ENCODE peak calls at places on chromosomes 5 and 9, in six cellular contexts. One of them, this sample, is unnamed.

GRCh38 chr5:148438911-148439310 is 55.2 kb downstream of the FBXO38 start:
- DNase-seq in B cell: no peak
- DNase-seq in psoas muscle: no peak
- DNase-seq in astrocyte: no peak
- DNase-seq in upper lobe of right lung: no peak
- DNase-seq in mucosa of descending colon: no peak
- DNase-seq in this sample: no peak

GRCh38 chr9:83220737-83221136 is 157.8 kb upstream of the RASEF start:
- DNase-seq in B cell: no peak
- DNase-seq in psoas muscle: no peak
- DNase-seq in astrocyte: peak
- DNase-seq in upper lobe of right lung: no peak
- DNase-seq in mucosa of descending colon: no peak
- DNase-seq in this sample: no peak

GRCh38 chr5:78360674-78361225 is 333 bp downstream of the SCAMP1 start:
- DNase-seq in B cell: peak
- DNase-seq in psoas muscle: peak
- DNase-seq in astrocyte: no peak
- DNase-seq in upper lobe of right lung: peak
- DNase-seq in mucosa of descending colon: peak
- DNase-seq in this sample: no peak

GRCh38 chr9:86020731-86021130 is 78.6 kb downstream of the GOLM1 start:
- DNase-seq in B cell: no peak
- DNase-seq in psoas muscle: no peak
- DNase-seq in astrocyte: peak
- DNase-seq in upper lobe of right lung: no peak
- DNase-seq in mucosa of descending colon: no peak
- DNase-seq in this sample: no peak

GRCh38 chr9:11931109-11931508 is 762.1 kb upstream of the TYRP1 start:
- DNase-seq in B cell: no peak
- DNase-seq in psoas muscle: no peak
- DNase-seq in astrocyte: no peak
- DNase-seq in upper lobe of right lung: no peak
- DNase-seq in mucosa of descending colon: no peak
- DNase-seq in this sample: no peak

GRCh38 chr5:168649306-168649705 is 70.1 kb upstream of the PANK3 start:
- DNase-seq in B cell: no peak
- DNase-seq in psoas muscle: no peak
- DNase-seq in astrocyte: no peak
- DNase-seq in upper lobe of right lung: no peak
- DNase-seq in mucosa of descending colon: no peak
- DNase-seq in this sample: no peak

GRCh38 chr5:86461169-86461956 is 156.4 kb upstream of the COX7C start:
- DNase-seq in B cell: no peak
- DNase-seq in psoas muscle: no peak
- DNase-seq in astrocyte: no peak
- DNase-seq in upper lobe of right lung: no peak
- DNase-seq in mucosa of descending colon: no peak
- DNase-seq in this sample: no peak

GRCh38 chr5:155726267-155726666 is 600.7 kb upstream of the SGCD start:
- DNase-seq in B cell: no peak
- DNase-seq in psoas muscle: no peak
- DNase-seq in astrocyte: no peak
- DNase-seq in upper lobe of right lung: no peak
- DNase-seq in mucosa of descending colon: peak
- DNase-seq in this sample: no peak

GRCh38 chr9:9754186-9754585 is 858.6 kb downstream of the PTPRD start:
- DNase-seq in B cell: no peak
- DNase-seq in psoas muscle: no peak
- DNase-seq in astrocyte: peak
- DNase-seq in upper lobe of right lung: no peak
- DNase-seq in mucosa of descending colon: no peak
- DNase-seq in this sample: no peak

GRCh38 chr9:76433851-76434250 is 25.1 kb upstream of the GCNT1 start:
- DNase-seq in B cell: no peak
- DNase-seq in psoas muscle: no peak
- DNase-seq in astrocyte: peak
- DNase-seq in upper lobe of right lung: no peak
- DNase-seq in mucosa of descending colon: no peak
- DNase-seq in this sample: no peak

GRCh38 chr9:1296331-1296730 is 246.2 kb downstream of the DMRT2 start:
- DNase-seq in B cell: no peak
- DNase-seq in psoas muscle: no peak
- DNase-seq in astrocyte: no peak
- DNase-seq in upper lobe of right lung: no peak
- DNase-seq in mucosa of descending colon: no peak
- DNase-seq in this sample: no peak

GRCh38 chr9:98955259-98955658 is 11.6 kb downstream of the COL15A1 start:
- DNase-seq in B cell: no peak
- DNase-seq in psoas muscle: no peak
- DNase-seq in astrocyte: no peak
- DNase-seq in upper lobe of right lung: no peak
- DNase-seq in mucosa of descending colon: no peak
- DNase-seq in this sample: no peak

GRCh38 chr5:178762391-178762790 is 31.9 kb upstream of the ZNF354A start:
- DNase-seq in B cell: no peak
- DNase-seq in psoas muscle: no peak
- DNase-seq in astrocyte: no peak
- DNase-seq in upper lobe of right lung: no peak
- DNase-seq in mucosa of descending colon: no peak
- DNase-seq in this sample: no peak

GRCh38 chr5:159448-160172 is 31.7 kb upstream of the LRRC14B start:
- DNase-seq in B cell: no peak
- DNase-seq in psoas muscle: no peak
- DNase-seq in astrocyte: peak
- DNase-seq in upper lobe of right lung: peak
- DNase-seq in mucosa of descending colon: no peak
- DNase-seq in this sample: peak

GRCh38 chr5:143641549-143641955 is 170.4 kb upstream of the HMHB1 start:
- DNase-seq in B cell: no peak
- DNase-seq in psoas muscle: no peak
- DNase-seq in astrocyte: peak
- DNase-seq in upper lobe of right lung: no peak
- DNase-seq in mucosa of descending colon: no peak
- DNase-seq in this sample: peak

GRCh38 chr9:28365020-28365640 is 791.8 kb upstream of the C9orf72 start:
- DNase-seq in B cell: no peak
- DNase-seq in psoas muscle: no peak
- DNase-seq in astrocyte: no peak
- DNase-seq in upper lobe of right lung: no peak
- DNase-seq in mucosa of descending colon: no peak
- DNase-seq in this sample: no peak

GRCh38 chr9:134055981-134056461 is 11.8 kb downstream of the BRD3 start:
- DNase-seq in B cell: no peak
- DNase-seq in psoas muscle: peak
- DNase-seq in astrocyte: peak
- DNase-seq in upper lobe of right lung: peak
- DNase-seq in mucosa of descending colon: peak
- DNase-seq in this sample: no peak

GRCh38 chr9:100112677-100113336 is 13.8 kb downstream of the INVS start:
- DNase-seq in B cell: no peak
- DNase-seq in psoas muscle: no peak
- DNase-seq in astrocyte: no peak
- DNase-seq in upper lobe of right lung: no peak
- DNase-seq in mucosa of descending colon: no peak
- DNase-seq in this sample: no peak

GRCh38 chr5:121152411-121152810 is 688.3 kb downstream of the PRR16 start:
- DNase-seq in B cell: no peak
- DNase-seq in psoas muscle: no peak
- DNase-seq in astrocyte: no peak
- DNase-seq in upper lobe of right lung: no peak
- DNase-seq in mucosa of descending colon: no peak
- DNase-seq in this sample: no peak

GRCh38 chr5:33049298-33049697 is 338.2 kb downstream of the NPR3 start:
- DNase-seq in B cell: no peak
- DNase-seq in psoas muscle: no peak
- DNase-seq in astrocyte: no peak
- DNase-seq in upper lobe of right lung: no peak
- DNase-seq in mucosa of descending colon: peak
- DNase-seq in this sample: no peak

GRCh38 chr5:66477591-66477990 is 118.6 kb upstream of the MAST4 start:
- DNase-seq in B cell: no peak
- DNase-seq in psoas muscle: no peak
- DNase-seq in astrocyte: no peak
- DNase-seq in upper lobe of right lung: no peak
- DNase-seq in mucosa of descending colon: no peak
- DNase-seq in this sample: no peak

GRCh38 chr9:69044226-69045219 is 9.0 kb downstream of the FXN start:
- DNase-seq in B cell: no peak
- DNase-seq in psoas muscle: no peak
- DNase-seq in astrocyte: peak
- DNase-seq in upper lobe of right lung: no peak
- DNase-seq in mucosa of descending colon: no peak
- DNase-seq in this sample: no peak

GRCh38 chr5:169286572-169287325 is 14.2 kb downstream of the SLIT3 start:
- DNase-seq in B cell: no peak
- DNase-seq in psoas muscle: no peak
- DNase-seq in astrocyte: no peak
- DNase-seq in upper lobe of right lung: no peak
- DNase-seq in mucosa of descending colon: no peak
- DNase-seq in this sample: no peak

GRCh38 chr9:13443380-13444271 is 164.1 kb upstream of the MPDZ start:
- DNase-seq in B cell: no peak
- DNase-seq in psoas muscle: peak
- DNase-seq in astrocyte: no peak
- DNase-seq in upper lobe of right lung: no peak
- DNase-seq in mucosa of descending colon: no peak
- DNase-seq in this sample: no peak

GRCh38 chr5:121319292-121319691 is 532.4 kb upstream of the FTMT start:
- DNase-seq in B cell: no peak
- DNase-seq in psoas muscle: no peak
- DNase-seq in astrocyte: no peak
- DNase-seq in upper lobe of right lung: no peak
- DNase-seq in mucosa of descending colon: no peak
- DNase-seq in this sample: no peak

GRCh38 chr5:178902849-178903248 is 7.1 kb downstream of the ZFP2 start:
- DNase-seq in B cell: no peak
- DNase-seq in psoas muscle: no peak
- DNase-seq in astrocyte: no peak
- DNase-seq in upper lobe of right lung: no peak
- DNase-seq in mucosa of descending colon: no peak
- DNase-seq in this sample: no peak

GRCh38 chr5:173721259-173722232 is 105.1 kb upstream of the BOD1 start:
- DNase-seq in B cell: no peak
- DNase-seq in psoas muscle: no peak
- DNase-seq in astrocyte: peak
- DNase-seq in upper lobe of right lung: no peak
- DNase-seq in mucosa of descending colon: no peak
- DNase-seq in this sample: no peak
- TF ChIP-seq CTCF in B cell: no peak
- TF ChIP-seq CTCF in psoas muscle: no peak
- TF ChIP-seq CTCF in astrocyte: no peak
- TF ChIP-seq CTCF in upper lobe of right lung: no peak
- TF ChIP-seq CTCF in mucosa of descending colon: no peak
- TF ChIP-seq CTCF in this sample: no peak

DNA sequence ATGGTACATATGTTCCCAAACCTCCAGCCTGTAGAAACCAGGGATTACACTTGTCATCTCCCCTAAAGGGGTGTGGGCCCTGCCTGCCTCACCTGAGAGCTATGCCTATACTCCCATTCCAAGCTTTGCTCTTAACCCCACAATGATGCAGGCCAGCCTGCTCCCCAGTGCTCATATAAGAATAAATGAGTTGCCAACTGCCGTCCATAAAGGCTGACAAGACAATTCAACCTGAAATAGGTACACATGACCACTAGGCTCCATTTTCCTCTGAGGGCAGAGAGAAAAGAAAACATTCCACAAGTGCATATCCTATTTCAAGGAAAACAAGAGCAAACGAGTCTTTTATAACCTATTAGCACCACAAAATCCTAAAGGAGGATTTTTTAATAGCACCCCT is 28.4 kb downstream of the SKP1 start:
- DNase-seq in B cell: no peak
- DNase-seq in psoas muscle: peak
- DNase-seq in astrocyte: no peak
- DNase-seq in upper lobe of right lung: no peak
- DNase-seq in mucosa of descending colon: no peak
- DNase-seq in this sample: no peak
- TF ChIP-seq CTCF in B cell: no peak
- TF ChIP-seq CTCF in psoas muscle: no peak
- TF ChIP-seq CTCF in astrocyte: no peak
- TF ChIP-seq CTCF in upper lobe of right lung: no peak
- TF ChIP-seq CTCF in mucosa of descending colon: no peak
- TF ChIP-seq CTCF in this sample: no peak

DNA sequence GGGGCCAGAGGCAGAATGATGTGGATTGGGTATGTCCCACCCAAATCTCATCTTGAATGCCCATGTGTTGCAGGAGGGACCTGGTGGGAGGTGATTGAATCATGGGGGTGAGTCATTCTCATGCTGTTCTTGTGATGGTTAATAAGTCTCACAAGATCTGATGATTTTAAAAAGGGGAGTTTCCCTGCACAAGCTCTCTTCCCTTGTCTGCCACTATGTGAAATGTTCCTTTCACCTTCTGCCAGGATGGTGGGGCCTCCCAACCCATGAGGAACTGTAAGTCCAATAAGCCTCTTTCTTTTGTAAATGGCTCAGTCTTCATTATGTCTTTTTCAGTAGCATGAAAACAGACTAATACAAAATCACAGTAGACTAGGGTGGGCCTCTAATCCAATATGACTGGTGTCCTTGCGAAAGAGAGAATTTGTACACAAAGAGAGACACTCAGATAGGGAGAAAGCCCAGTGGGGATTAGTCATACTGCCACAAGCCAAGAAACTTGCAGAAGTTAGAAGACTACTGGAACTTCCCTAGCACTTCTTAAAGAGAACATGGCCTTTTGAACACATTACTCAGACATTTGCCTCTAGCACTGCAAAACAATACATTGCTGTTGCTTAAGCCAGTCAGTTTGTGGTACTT is 68.4 kb downstream of the ANXA1 start:
- DNase-seq in B cell: no peak
- DNase-seq in psoas muscle: no peak
- DNase-seq in astrocyte: peak
- DNase-seq in upper lobe of right lung: no peak
- DNase-seq in mucosa of descending colon: no peak
- DNase-seq in this sample: no peak
- TF ChIP-seq CTCF in B cell: no peak
- TF ChIP-seq CTCF in psoas muscle: no peak
- TF ChIP-seq CTCF in astrocyte: no peak
- TF ChIP-seq CTCF in upper lobe of right lung: no peak
- TF ChIP-seq CTCF in mucosa of descending colon: no peak
- TF ChIP-seq CTCF in this sample: no peak

GRCh38 chr9:84330246-84330645 is 10.3 kb downstream of the SLC28A3 start:
- DNase-seq in B cell: no peak
- DNase-seq in psoas muscle: no peak
- DNase-seq in astrocyte: no peak
- DNase-seq in upper lobe of right lung: no peak
- DNase-seq in mucosa of descending colon: no peak
- DNase-seq in this sample: no peak

GRCh38 chr9:84325347-84325982 is 15.1 kb downstream of the SLC28A3 start:
- DNase-seq in B cell: no peak
- DNase-seq in psoas muscle: no peak
- DNase-seq in astrocyte: peak
- DNase-seq in upper lobe of right lung: no peak
- DNase-seq in mucosa of descending colon: no peak
- DNase-seq in this sample: no peak

GRCh38 chr9:84323777-84324317 is 16.7 kb downstream of the SLC28A3 start:
- DNase-seq in B cell: no peak
- DNase-seq in psoas muscle: no peak
- DNase-seq in astrocyte: no peak
- DNase-seq in upper lobe of right lung: no peak
- DNase-seq in mucosa of descending colon: no peak
- DNase-seq in this sample: no peak

GRCh38 chr9:84324811-84325210 is 15.7 kb downstream of the SLC28A3 start:
- DNase-seq in B cell: no peak
- DNase-seq in psoas muscle: no peak
- DNase-seq in astrocyte: no peak
- DNase-seq in upper lobe of right lung: no peak
- DNase-seq in mucosa of descending colon: no peak
- DNase-seq in this sample: no peak

GRCh38 chr9:84327184-84327583 is 13.4 kb downstream of the SLC28A3 start:
- DNase-seq in B cell: no peak
- DNase-seq in psoas muscle: no peak
- DNase-seq in astrocyte: no peak
- DNase-seq in upper lobe of right lung: no peak
- DNase-seq in mucosa of descending colon: no peak
- DNase-seq in this sample: no peak
- TF ChIP-seq CTCF in B cell: no peak
- TF ChIP-seq CTCF in psoas muscle: no peak
- TF ChIP-seq CTCF in astrocyte: no peak
- TF ChIP-seq CTCF in upper lobe of right lung: no peak
- TF ChIP-seq CTCF in mucosa of descending colon: no peak
- TF ChIP-seq CTCF in this sample: no peak